ENCODE peak calls at places on chromosomes 16 and 17, in eight cellular contexts. E is effector CD4-positive, alpha-beta T cell; N is omental fat pad; K is T-cell; Q is lower lobe of right lung; C is EL; O is activated CD4-positive, alpha-beta memory T cell treated with anti-CD3 and anti-CD28 coated beads for 36 hours; D is SK-N-SH. M is an unnamed sample.

GRCh38 chr17:15981646-15982580 is 17.6 kb downstream of the ZSWIM7 start:
- DNase-seq in Q (no peak), C (peak), K (no peak), D (no peak), E (no peak), N (no peak), O (no peak), M (no peak)

GRCh38 chr16:89057738-89058137 is 35.9 kb upstream of the ACSF3 start:
- DNase-seq in K (no peak), O (no peak), E (no peak), C (no peak), N (no peak), Q (no peak), D (no peak), M (no peak)

GRCh38 chr16:89434490-89434889 is 55.9 kb downstream of the ANKRD11 start:
- DNase-seq in Q (no peak), N (no peak), K (no peak), E (no peak), D (no peak), C (no peak), O (no peak), M (no peak)

GRCh38 chr17:79840204-79840988 is 1.2 kb upstream of the CBX4 start:
- DNase-seq in N (no peak), K (peak), C (peak), Q (peak), D (peak), E (no peak), O (peak), M (peak)

GRCh38 chr16:84059111-84059510 is 16.5 kb upstream of the SLC38A8 start:
- DNase-seq in K (no peak), N (no peak), O (no peak), E (no peak), Q (no peak), D (no peak), C (no peak), M (no peak)

GRCh38 chr16:13112639-13113038 is 211.2 kb downstream of the SHISA9 start:
- DNase-seq in Q (no peak), D (no peak), E (no peak), O (no peak), C (no peak), N (no peak), K (no peak), M (no peak)

GRCh38 chr17:48259710-48260291 is 152.2 kb downstream of the SNX11 start:
- DNase-seq in O (no peak), C (peak), Q (no peak), D (no peak), E (no peak), K (no peak), N (no peak), M (no peak)

GRCh38 chr17:51121620-51122472 is 1.2 kb upstream of the SPAG9 start:
- DNase-seq in D (peak), K (peak), E (peak), Q (peak), N (peak), C (peak), O (peak), M (peak)

GRCh38 chr17:917391-917811 is 62.2 kb downstream of the NXN start:
- DNase-seq in N (no peak), K (no peak), O (no peak), D (no peak), Q (peak), C (peak), E (no peak), M (no peak)

GRCh38 chr16:14070877-14071575 is at the start of gene MRTFB:
- DNase-seq in O (peak), Q (peak), D (peak), C (peak), K (peak), N (peak), E (peak), M (peak)

GRCh38 chr17:27993161-27993695 is 49.2 kb upstream of the NLK start:
- DNase-seq in E (no peak), C (no peak), O (no peak), N (no peak), D (no peak), K (no peak), Q (no peak), M (no peak)

GRCh38 chr16:25063865-25064264 is 47.7 kb upstream of the LCMT1 start:
- DNase-seq in K (no peak), C (peak), D (no peak), Q (no peak), E (no peak), O (no peak), N (no peak), M (no peak)

GRCh38 chr16:86095906-86096485 is 197.0 kb downstream of the IRF8 start:
- DNase-seq in Q (no peak), E (no peak), O (no peak), C (no peak), N (no peak), K (no peak), D (no peak), M (no peak)

GRCh38 chr17:4950075-4950756 is 703 bp upstream of the ENO3 start:
- DNase-seq in D (peak), N (no peak), C (no peak), K (peak), O (peak), Q (peak), E (no peak), M (no peak)

GRCh38 chr16:83935005-83935857 is 17.8 kb upstream of the OSGIN1 start:
- DNase-seq in Q (no peak), O (no peak), K (no peak), E (no peak), N (no peak), C (no peak), D (no peak), M (no peak)

GRCh38 chr17:17493249-17493985 is 2.8 kb downstream of the RASD1 start:
- DNase-seq in E (no peak), Q (peak), D (no peak), N (no peak), C (no peak), K (no peak), O (no peak), M (no peak)

GRCh38 chr17:5077781-5078105 is 524 bp upstream of the ZFP3 start:
- DNase-seq in K (no peak), Q (no peak), N (no peak), D (no peak), O (no peak), E (no peak), C (no peak), M (no peak)

GRCh38 chr17:69525920-69526841 is 111.7 kb downstream of the MAP2K6 start:
- DNase-seq in D (peak), E (no peak), C (peak), N (no peak), Q (no peak), K (no peak), O (peak), M (no peak)

GRCh38 chr16:87422106-87422505 is 30.0 kb downstream of the MAP1LC3B start:
- DNase-seq in N (no peak), D (no peak), Q (no peak), K (no peak), E (no peak), C (no peak), O (no peak), M (no peak)

GRCh38 chr16:86775401-86775985 is 197.1 kb downstream of the FOXL1 start:
- DNase-seq in E (no peak), Q (no peak), O (no peak), C (no peak), D (no peak), K (no peak), N (no peak), M (no peak)

GRCh38 chr17:1532836-1533602 is 16.6 kb upstream of the INPP5K start:
- DNase-seq in D (peak), K (peak), N (no peak), C (no peak), O (peak), E (peak), Q (no peak), M (peak)

GRCh38 chr17:59914274-59914854 is 21.4 kb downstream of the RPS6KB1 start:
- DNase-seq in Q (no peak), N (no peak), E (no peak), D (peak), O (no peak), K (peak), C (peak), M (no peak)

GRCh38 chr17:42937712-42938596 is 26.3 kb downstream of the AARSD1 start:
- DNase-seq in C (peak), D (peak), E (no peak), K (peak), O (peak), Q (no peak), N (no peak), M (no peak)

GRCh38 chr17:77019955-77020379 is 120.8 kb upstream of the SEC14L1 start:
- DNase-seq in N (no peak), Q (no peak), O (no peak), K (no peak), C (peak), D (no peak), E (no peak), M (no peak)

GRCh38 chr16:80718480-80719220 is 85.7 kb downstream of the CDYL2 start:
- DNase-seq in K (no peak), E (no peak), N (no peak), C (no peak), O (no peak), D (no peak), Q (no peak), M (no peak)

GRCh38 chr16:81337097-81337496 is 22.3 kb downstream of the GAN start:
- DNase-seq in N (no peak), K (no peak), D (no peak), Q (no peak), O (no peak), C (peak), E (no peak), M (no peak)

M was measured in T-helper 9 cell.